ENCODE peak calls at places on chromosomes 3 and 15, in nine cellular contexts. H is A673, Y is testis, J is Peyer's patch, V is stomach, L is heart left ventricle, D is RWPE2, O is tibial artery, E is foreskin keratinocyte. P is an unnamed sample. For H3K4me1, the result is how much of the 10 kb centered on the place peaks cover.

GRCh38 chr3:59108091-59108815 is 58.4 kb upstream of the CFAP20DC start:
- DNase-seq in H (no peak), Y (no peak), J (no peak), V (no peak), L (no peak), D (no peak), O (no peak), E (no peak), P (no peak)

GRCh38 chr3:112372396-112372795 is 39.4 kb downstream of the CD200 start:
- DNase-seq in H (no peak), Y (no peak), J (no peak), V (no peak), L (no peak), D (no peak), O (no peak), E (no peak), P (no peak)

GRCh38 chr3:42013652-42014442 is 51.9 kb upstream of the ULK4 start:
- DNase-seq in H (no peak), Y (peak), J (peak), V (peak), L (peak), D (no peak), O (peak), E (no peak), P (peak)

GRCh38 chr15:100517820-100518219 is 10.9 kb downstream of the CERS3 start:
- DNase-seq in H (no peak), Y (no peak), J (no peak), V (no peak), L (no peak), D (no peak), O (no peak), E (no peak), P (no peak)

GRCh38 chr15:71753346-71753745 is 57.0 kb upstream of the NR2E3 start:
- DNase-seq in H (no peak), Y (no peak), J (no peak), V (no peak), L (no peak), D (no peak), O (no peak), E (no peak), P (no peak)

GRCh38 chr15:67670647-67671305 is 128.3 kb downstream of the MAP2K5 start:
- DNase-seq in H (no peak), Y (no peak), J (no peak), V (no peak), L (no peak), D (no peak), O (no peak), E (no peak), P (no peak)

GRCh38 chr3:101195951-101196713 is 124.2 kb downstream of the IMPG2 start:
- DNase-seq in H (peak), Y (no peak), J (no peak), V (no peak), L (no peak), D (no peak), O (no peak), E (peak), P (peak)

GRCh38 chr15:55977225-55977624 is 16.2 kb downstream of the NEDD4 start:
- DNase-seq in H (no peak), Y (no peak), J (no peak), V (no peak), L (no peak), D (no peak), O (no peak), E (no peak), P (no peak)

GRCh38 chr3:164375995-164376394 is 702.3 kb downstream of the SI start:
- DNase-seq in H (no peak), Y (no peak), J (no peak), V (no peak), L (no peak), D (no peak), O (no peak), E (no peak), P (no peak)

GRCh38 chr3:52136513-52136912 is 17.7 kb downstream of the POC1A start:
- DNase-seq in H (no peak), Y (no peak), J (no peak), V (peak), L (no peak), D (no peak), O (peak), E (no peak), P (no peak)

GRCh38 chr3:141561426-141562034 is 74.7 kb downstream of the RASA2 start:
- DNase-seq in H (peak), Y (peak), J (no peak), V (no peak), L (peak), D (no peak), O (no peak), E (no peak), P (peak)

GRCh38 chr3:103341078-103341477 is 906.3 kb downstream of the ZPLD1 start:
- DNase-seq in H (no peak), Y (no peak), J (no peak), V (no peak), L (no peak), D (no peak), O (no peak), E (no peak), P (no peak)

GRCh38 chr3:67104388-67104787 is 106.3 kb downstream of the KBTBD8 start:
- DNase-seq in H (no peak), Y (no peak), J (no peak), V (no peak), L (no peak), D (no peak), O (no peak), E (no peak), P (no peak)

GRCh38 chr3:67106874-67107273 is 108.8 kb downstream of the KBTBD8 start:
- DNase-seq in H (no peak), Y (no peak), J (no peak), V (no peak), L (no peak), D (no peak), O (no peak), E (no peak), P (no peak)

GRCh38 chr3:67113802-67114407 is 115.8 kb downstream of the KBTBD8 start:
- DNase-seq in H (peak), Y (peak), J (peak), V (peak), L (peak), D (peak), O (peak), E (peak), P (peak)

GRCh38 chr3:67109651-67110204 is 111.6 kb downstream of the KBTBD8 start:
- DNase-seq in H (peak), Y (no peak), J (no peak), V (no peak), L (no peak), D (no peak), O (no peak), E (peak), P (no peak)
- TF ChIP-seq CTCF in H (peak), Y (peak), J (peak), V (peak), L (peak), D (peak), O (peak), E (peak), P (peak)

DNA sequence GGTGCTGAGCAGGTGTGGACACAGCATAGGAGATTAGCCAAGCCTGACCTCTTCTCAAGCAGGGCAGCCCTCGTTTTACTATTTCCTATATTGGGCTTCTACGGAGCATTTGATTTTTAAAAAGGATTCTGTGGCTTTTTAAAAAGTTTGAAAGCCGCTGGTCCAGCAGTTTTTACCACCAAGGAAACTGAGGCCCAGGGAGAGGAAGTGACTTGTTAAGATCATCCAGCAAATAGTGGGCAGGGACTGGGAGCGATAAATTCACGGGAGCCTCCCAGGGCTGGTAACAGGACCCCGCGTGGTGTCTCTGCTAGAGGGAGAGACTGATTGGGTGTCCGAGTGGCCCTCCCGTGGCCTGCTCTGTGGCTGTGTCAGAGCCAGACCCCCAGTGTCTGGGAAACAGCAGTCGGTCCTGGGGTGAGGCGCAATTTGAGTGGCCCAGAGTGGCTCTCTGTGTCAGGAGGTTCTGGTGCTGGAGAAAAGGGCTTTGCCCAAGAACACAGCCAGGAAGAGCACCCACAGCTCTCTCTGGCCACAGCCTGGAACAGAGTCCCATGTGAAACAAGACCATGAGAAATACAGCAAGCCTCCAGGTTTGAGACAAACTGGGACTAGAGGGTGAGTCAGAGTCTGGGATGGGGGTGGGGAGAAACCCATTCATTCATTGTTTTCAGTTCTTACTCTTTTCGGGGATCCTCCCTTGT is 4.2 kb downstream of the FURIN start:
- DNase-seq in H (peak), Y (no peak), J (no peak), V (no peak), L (no peak), D (peak), O (no peak), E (no peak), P (no peak)
- H3K4me1 ChIP-seq in H (under half), Y (under half), J (under half), V (under half), L (half or more), D (under half), O (under half), E (under half), P (under half)

DNA sequence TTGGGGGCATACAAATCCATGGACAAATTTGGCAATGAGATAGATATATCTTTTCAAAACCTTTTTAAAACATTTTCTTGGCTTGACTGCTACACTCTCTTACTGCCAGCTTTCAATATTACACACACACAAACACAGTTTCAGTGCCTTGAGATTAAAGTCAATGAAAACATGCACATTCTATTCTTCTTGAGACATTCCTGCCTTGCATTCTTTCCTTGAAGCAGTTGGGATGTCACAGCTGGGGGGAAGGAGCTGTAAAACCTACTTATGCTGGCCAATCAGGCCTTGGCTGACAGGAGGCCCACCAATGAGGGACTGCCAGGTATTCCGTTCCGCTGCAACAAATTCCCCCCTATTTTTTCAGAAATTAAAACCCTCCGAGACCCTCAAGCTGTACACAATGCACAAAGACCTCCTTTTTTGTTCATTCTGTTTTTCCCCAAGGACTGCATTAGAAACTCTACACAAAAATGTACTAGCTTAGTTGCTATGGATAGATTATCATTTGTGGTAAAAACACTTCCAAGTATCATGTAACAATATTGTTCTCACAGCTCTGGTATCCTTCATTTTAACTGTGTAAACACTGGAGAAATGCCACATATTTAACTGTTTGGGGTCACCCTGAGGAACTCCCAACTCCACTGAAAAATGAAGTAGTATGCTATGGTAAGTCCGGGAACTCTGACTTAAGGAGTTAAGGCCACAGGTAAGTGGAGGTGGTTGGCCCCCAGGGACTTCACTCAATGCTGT is 18.5 kb downstream of the FSTL1 start:
- DNase-seq in H (peak), Y (no peak), J (no peak), V (no peak), L (no peak), D (no peak), O (no peak), E (no peak), P (no peak)
- TF ChIP-seq CTCF in H (no peak), Y (no peak), J (no peak), V (no peak), L (no peak), D (no peak), O (no peak), E (no peak), P (no peak)

GRCh38 chr15:69038508-69038907 is 24.0 kb downstream of the NOX5 start:
- DNase-seq in H (no peak), Y (no peak), J (no peak), V (no peak), L (no peak), D (no peak), O (no peak), E (no peak), P (no peak)

GRCh38 chr15:69039516-69040225 is 25.2 kb downstream of the NOX5 start:
- DNase-seq in H (no peak), Y (no peak), J (no peak), V (no peak), L (no peak), D (no peak), O (no peak), E (no peak), P (no peak)

GRCh38 chr15:69044899-69045298 is 30.4 kb downstream of the NOX5 start:
- DNase-seq in H (peak), Y (no peak), J (no peak), V (no peak), L (no peak), D (peak), O (no peak), E (peak), P (peak)

GRCh38 chr15:69045810-69046209 is 31.3 kb downstream of the NOX5 start:
- DNase-seq in H (no peak), Y (peak), J (no peak), V (no peak), L (no peak), D (no peak), O (no peak), E (no peak), P (no peak)

GRCh38 chr15:69042531-69042930 is 28.0 kb downstream of the NOX5 start:
- DNase-seq in H (no peak), Y (no peak), J (no peak), V (no peak), L (no peak), D (no peak), O (no peak), E (no peak), P (no peak)
- H3K4me1 ChIP-seq in H (under half), Y (under half), J (under half), V (under half), L (under half), D (under half), O (under half), E (under half), P (under half)

GRCh38 chr3:123624302-123624701 is 39.4 kb upstream of the HACD2 start:
- DNase-seq in H (no peak), Y (no peak), J (no peak), V (no peak), L (no peak), D (no peak), O (no peak), E (no peak), P (no peak)
- TF ChIP-seq CTCF in H (no peak), Y (no peak), J (no peak), V (no peak), L (no peak), D (no peak), O (no peak), E (no peak), P (no peak)